ENCODE peak calls at places on chromosomes 3 and 15, in seven cellular contexts. Z is fibroblast of lung, M is cardiac muscle cell, F is breast epithelium, J is body of pancreas, D is A549, P is pancreas. V is an unnamed sample. For H3K4me1, the result is how much of the 10 kb centered on the place peaks cover.

GRCh38 chr3:55157736-55158135 is 229.9 kb upstream of the LRTM1 start:
- DNase-seq in Z (no peak), M (no peak), F (no peak), J (no peak), D (no peak), P (no peak), V (no peak)

GRCh38 chr15:37837276-37837675 is 97.2 kb upstream of the TMCO5A start:
- DNase-seq in Z (peak), M (peak), F (no peak), J (no peak), D (no peak), P (no peak), V (no peak)

GRCh38 chr3:108221403-108221802 is 821 bp downstream of the IFT57 start:
- DNase-seq in Z (no peak), M (peak), F (no peak), J (no peak), D (no peak), P (no peak), V (no peak)

GRCh38 chr15:42157981-42158765 is 1.7 kb upstream of the PLA2G4F start:
- DNase-seq in Z (peak), M (peak), F (no peak), J (no peak), D (no peak), P (no peak), V (no peak)

GRCh38 chr3:178131801-178132200 is 404.4 kb upstream of the KCNMB2 start:
- DNase-seq in Z (no peak), M (peak), F (no peak), J (no peak), D (no peak), P (no peak), V (no peak)

GRCh38 chr3:140465988-140466387 is 211.9 kb upstream of the TRIM42 start:
- DNase-seq in Z (no peak), M (no peak), F (no peak), J (no peak), D (no peak), P (no peak), V (no peak)

GRCh38 chr15:60421544-60421943 is 23.8 kb upstream of the ANXA2 start:
- DNase-seq in Z (peak), M (peak), F (no peak), J (no peak), D (no peak), P (no peak), V (no peak)

GRCh38 chr3:31353166-31353565 is 179.6 kb upstream of the STT3B start:
- DNase-seq in Z (no peak), M (no peak), F (no peak), J (no peak), D (no peak), P (no peak), V (no peak)

GRCh38 chr3:137760341-137761098 is 3.6 kb upstream of the SOX14 start:
- DNase-seq in Z (no peak), M (no peak), F (no peak), J (no peak), D (no peak), P (no peak), V (no peak)

GRCh38 chr3:121595765-121596406 is 2.7 kb downstream of the FBXO40 start:
- DNase-seq in Z (no peak), M (no peak), F (no peak), J (no peak), D (no peak), P (no peak), V (no peak)

GRCh38 chr15:61243984-61244593 is 15.0 kb upstream of the RORA start:
- DNase-seq in Z (no peak), M (no peak), F (no peak), J (no peak), D (no peak), P (no peak), V (no peak)

GRCh38 chr3:185935465-185936263 is 2.1 kb downstream of the TRA2B start:
- DNase-seq in Z (no peak), M (no peak), F (no peak), J (no peak), D (no peak), P (no peak), V (no peak)

GRCh38 chr3:183211390-183211789 is 41.7 kb upstream of the B3GNT5 start:
- DNase-seq in Z (no peak), M (no peak), F (no peak), J (peak), D (no peak), P (peak), V (peak)

GRCh38 chr3:101351834-101352233 is 31.5 kb upstream of the IMPG2 start:
- DNase-seq in Z (peak), M (peak), F (no peak), J (no peak), D (no peak), P (no peak), V (no peak)

GRCh38 chr15:94265009-94265408 is 33.6 kb downstream of the MCTP2 start:
- DNase-seq in Z (peak), M (no peak), F (no peak), J (no peak), D (no peak), P (no peak), V (no peak)

GRCh38 chr15:94262201-94262600 is 30.8 kb downstream of the MCTP2 start:
- DNase-seq in Z (no peak), M (no peak), F (no peak), J (no peak), D (no peak), P (no peak), V (no peak)

GRCh38 chr15:94263341-94264273 is 32.2 kb downstream of the MCTP2 start:
- DNase-seq in Z (peak), M (no peak), F (no peak), J (no peak), D (no peak), P (no peak), V (no peak)

GRCh38 chr15:94266789-94267188 is 35.4 kb downstream of the MCTP2 start:
- DNase-seq in Z (no peak), M (no peak), F (no peak), J (no peak), D (no peak), P (no peak), V (no peak)

GRCh38 chr15:94266000-94266399 is 34.6 kb downstream of the MCTP2 start:
- DNase-seq in Z (no peak), M (no peak), F (no peak), J (no peak), D (no peak), P (no peak), V (no peak)
- H3K4me1 ChIP-seq in Z (under half), M (under half), F (under half), J (under half), D (under half), P (under half), V (under half)

GRCh38 chr3:45807645-45808540 is 11.6 kb upstream of the SLC6A20 start:
- DNase-seq in Z (no peak), M (no peak), F (no peak), J (no peak), D (no peak), P (no peak), V (no peak)
- H3K27ac ChIP-seq in Z (no peak), M (peak), F (peak), J (no peak), D (no peak), P (no peak), V (no peak)

DNA sequence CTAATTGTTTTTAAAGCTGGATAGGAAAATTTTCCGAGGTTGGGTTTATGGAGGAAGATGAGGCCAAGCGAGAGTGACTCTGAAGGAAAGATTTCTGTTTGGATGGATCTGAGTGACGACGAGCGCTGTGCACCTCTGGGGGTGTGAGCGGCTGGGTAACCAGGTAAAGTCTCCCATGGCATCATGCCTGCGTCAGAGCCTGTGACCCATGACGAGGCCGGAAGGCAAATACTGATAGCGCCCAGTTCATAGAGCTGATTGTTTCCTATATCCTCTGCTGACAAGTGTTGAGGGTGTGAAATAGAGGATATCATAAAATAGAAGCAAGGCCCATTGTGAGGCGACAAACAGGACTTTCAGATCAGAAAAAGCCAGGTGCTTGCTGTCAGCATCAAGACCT is 33.7 kb upstream of the MAGEF1 start:
- DNase-seq in Z (no peak), M (no peak), F (no peak), J (peak), D (no peak), P (no peak), V (no peak)
- H3K4me1 ChIP-seq in Z (under half), M (under half), F (under half), J (under half), D (under half), P (under half), V (under half)

GRCh38 chr3:150729682-150730360 is 26.1 kb upstream of the ERICH6 start:
- DNase-seq in Z (no peak), M (no peak), F (no peak), J (no peak), D (no peak), P (no peak), V (no peak)

GRCh38 chr3:150723946-150724345 is 20.2 kb upstream of the ERICH6 start:
- DNase-seq in Z (no peak), M (no peak), F (no peak), J (no peak), D (no peak), P (no peak), V (no peak)

GRCh38 chr3:150725548-150725947 is 21.8 kb upstream of the ERICH6 start:
- DNase-seq in Z (no peak), M (no peak), F (no peak), J (no peak), D (no peak), P (no peak), V (no peak)

GRCh38 chr3:150733373-150733935 is 29.5 kb downstream of the SIAH2 start:
- DNase-seq in Z (no peak), M (peak), F (no peak), J (no peak), D (no peak), P (no peak), V (no peak)

GRCh38 chr3:150727653-150728502 is 24.2 kb upstream of the ERICH6 start:
- DNase-seq in Z (no peak), M (no peak), F (no peak), J (peak), D (no peak), P (no peak), V (peak)
- H3K27ac ChIP-seq in Z (no peak), M (no peak), F (no peak), J (no peak), D (no peak), P (no peak), V (no peak)

GRCh38 chr3:9889405-9889804 is 1.0 kb upstream of the JAGN1 start:
- DNase-seq in Z (no peak), M (no peak), F (no peak), J (no peak), D (no peak), P (no peak), V (no peak)

GRCh38 chr3:9890249-9891071 is at the start of gene JAGN1:
- DNase-seq in Z (peak), M (peak), F (peak), J (peak), D (peak), P (peak), V (peak)

GRCh38 chr3:9897408-9898372 is 5.0 kb upstream of the IL17RE start:
- DNase-seq in Z (peak), M (peak), F (peak), J (peak), D (peak), P (peak), V (no peak)

GRCh38 chr3:9891072-9891622 is 737 bp downstream of the JAGN1 start:
- DNase-seq in Z (no peak), M (no peak), F (no peak), J (no peak), D (no peak), P (no peak), V (no peak)

GRCh38 chr3:9893739-9894138 is 3.3 kb downstream of the JAGN1 start:
- DNase-seq in Z (no peak), M (no peak), F (no peak), J (no peak), D (no peak), P (no peak), V (no peak)
- H3K4me1 ChIP-seq in Z (under half), M (under half), F (under half), J (under half), D (half or more), P (under half), V (under half)

GRCh38 chr3:127699098-127699945 is 26.6 kb downstream of the ABTB1 start:
- DNase-seq in Z (peak), M (no peak), F (no peak), J (peak), D (no peak), P (no peak), V (peak)

GRCh38 chr3:127702151-127702578 is 29.4 kb downstream of the ABTB1 start:
- DNase-seq in Z (peak), M (peak), F (no peak), J (peak), D (no peak), P (no peak), V (peak)

GRCh38 chr3:127701281-127701792 is 28.6 kb downstream of the ABTB1 start:
- DNase-seq in Z (no peak), M (no peak), F (no peak), J (no peak), D (no peak), P (no peak), V (peak)

GRCh38 chr3:127699946-127700300 is 27.2 kb downstream of the ABTB1 start:
- DNase-seq in Z (no peak), M (no peak), F (no peak), J (no peak), D (no peak), P (no peak), V (peak)

DNA sequence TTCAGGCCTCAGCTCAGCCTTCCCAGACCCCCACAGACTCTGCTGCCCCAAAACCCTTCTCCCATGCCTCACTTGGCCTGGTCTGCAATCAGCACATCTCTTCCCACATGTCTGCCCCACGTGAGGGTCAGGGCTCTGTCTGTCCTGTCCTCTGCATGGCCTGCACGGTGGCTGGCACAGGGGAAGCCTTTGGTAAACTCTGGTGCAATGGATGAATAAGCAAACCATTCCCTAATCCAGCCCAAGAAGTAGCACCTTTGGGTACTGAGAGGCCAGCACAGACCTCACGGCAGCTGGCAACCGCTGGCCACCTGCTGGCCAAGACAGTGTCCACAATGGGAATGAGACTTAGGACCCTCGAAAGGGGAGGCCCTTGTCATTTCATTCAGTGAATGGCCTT is 27.7 kb downstream of the ABTB1 start:
- DNase-seq in Z (no peak), M (no peak), F (no peak), J (no peak), D (no peak), P (no peak), V (peak)
- H3K27ac ChIP-seq in Z (no peak), M (no peak), F (peak), J (no peak), D (no peak), P (no peak), V (no peak)

GRCh38 chr3:50323614-50324199 is 1.2 kb upstream of the HYAL2 start:
- DNase-seq in Z (no peak), M (no peak), F (no peak), J (no peak), D (no peak), P (no peak), V (peak)
- H3K4me1 ChIP-seq in Z (under half), M (under half), F (under half), J (half or more), D (under half), P (under half), V (under half)

V was measured in aorta.